ENCODE peak calls at places on chromosomes 1 and 21, in ten cellular contexts. G is tibial artery, N is neural progenitor cell, C is astrocyte of the spinal cord, J is SK-N-SH, H is left ventricle myocardium inferior, K is left lung, B is endothelial cell of umbilical vein, D is gastrocnemius medialis, U is ovary. X is an unnamed sample.

GRCh38 chr1:68321084-68321685 is 88.9 kb upstream of the WLS start:
- DNase-seq in G (peak), N (peak), C (peak), J (peak), H (peak), K (peak), B (peak), D (peak), U (peak), X (no peak)

GRCh38 chr1:92961896-92962752 is 862 bp upstream of the DIPK1A start:
- DNase-seq in G (peak), N (peak), C (peak), J (peak), H (peak), K (no peak), B (peak), D (no peak), U (peak), X (peak)

GRCh38 chr1:78760858-78761257 is 111.2 kb downstream of the IFI44 start:
- DNase-seq in G (no peak), N (no peak), C (peak), J (no peak), H (no peak), K (no peak), B (no peak), D (no peak), U (no peak), X (no peak)

GRCh38 chr1:27603320-27603961 is 503 bp downstream of the AHDC1 start:
- DNase-seq in G (peak), N (peak), C (no peak), J (no peak), H (peak), K (peak), B (peak), D (no peak), U (peak), X (no peak)

GRCh38 chr1:200530551-200531261 is 89.8 kb downstream of the KIF14 start:
- DNase-seq in G (no peak), N (no peak), C (no peak), J (no peak), H (no peak), K (no peak), B (no peak), D (no peak), U (no peak), X (peak)

GRCh38 chr1:169776440-169776839 is 18.3 kb downstream of the METTL18 start:
- DNase-seq in G (no peak), N (no peak), C (no peak), J (no peak), H (no peak), K (no peak), B (no peak), D (no peak), U (no peak), X (no peak)

GRCh38 chr21:32256873-32257620 is 21.8 kb downstream of the MIS18A start:
- DNase-seq in G (peak), N (no peak), C (peak), J (peak), H (peak), K (no peak), B (peak), D (peak), U (peak), X (peak)

GRCh38 chr1:169507413-169507812 is 21.7 kb upstream of the SLC19A2 start:
- DNase-seq in G (no peak), N (no peak), C (no peak), J (no peak), H (no peak), K (no peak), B (no peak), D (no peak), U (no peak), X (no peak)

GRCh38 chr21:45123440-45123839 is 49.1 kb downstream of the ADARB1 start:
- DNase-seq in G (no peak), N (no peak), C (no peak), J (no peak), H (no peak), K (no peak), B (no peak), D (no peak), U (no peak), X (no peak)

GRCh38 chr1:22129501-22130117 is 13.3 kb downstream of the WNT4 start:
- DNase-seq in G (no peak), N (no peak), C (no peak), J (no peak), H (no peak), K (peak), B (no peak), D (no peak), U (no peak), X (no peak)

DNA sequence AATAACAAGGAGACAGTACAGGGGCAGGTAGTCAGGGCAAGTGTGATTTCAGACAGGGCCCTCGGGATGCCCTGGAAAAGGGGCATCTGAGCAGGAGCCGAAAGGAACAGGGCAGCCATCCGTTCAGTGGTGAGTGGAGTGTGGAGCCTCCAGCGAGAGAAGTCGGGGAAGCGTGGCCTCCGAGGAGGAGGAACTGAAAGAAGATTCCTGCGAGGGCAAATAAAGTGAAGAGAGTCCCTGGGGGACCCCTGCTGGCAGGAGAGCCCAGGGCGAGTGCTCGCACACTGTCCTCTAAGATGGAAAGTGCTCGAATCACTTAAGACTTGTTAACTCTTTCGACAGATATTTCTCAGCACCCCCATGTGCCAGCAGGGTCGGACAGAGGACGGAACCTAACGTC is 3.5 kb upstream of the UTS2 start:
- DNase-seq in G (no peak), N (peak), C (no peak), J (no peak), H (no peak), K (no peak), B (no peak), D (no peak), U (no peak), X (no peak)
- TF ChIP-seq CTCF in G (no peak), N (no peak), C (peak), J (no peak), H (no peak), K (no peak), B (no peak), D (no peak), U (no peak), X (no peak)

GRCh38 chr1:159421821-159422220 is 10.2 kb upstream of the OR10J4 start:
- DNase-seq in G (no peak), N (no peak), C (no peak), J (no peak), H (no peak), K (no peak), B (no peak), D (no peak), U (no peak), X (no peak)
- TF ChIP-seq CTCF in G (no peak), N (no peak), C (peak), J (peak), H (no peak), K (no peak), B (no peak), D (no peak), U (no peak), X (no peak)

GRCh38 chr1:232630894-232631195 is 912 bp upstream of the SIPA1L2 start:
- DNase-seq in G (no peak), N (no peak), C (no peak), J (no peak), H (no peak), K (no peak), B (no peak), D (no peak), U (no peak), X (no peak)

GRCh38 chr1:232627645-232628334 is 2.1 kb downstream of the SIPA1L2 start:
- DNase-seq in G (no peak), N (peak), C (peak), J (peak), H (no peak), K (no peak), B (peak), D (no peak), U (no peak), X (no peak)

GRCh38 chr1:232628335-232629214 is 1.4 kb downstream of the SIPA1L2 start:
- DNase-seq in G (no peak), N (peak), C (peak), J (peak), H (no peak), K (no peak), B (peak), D (no peak), U (no peak), X (no peak)

GRCh38 chr1:232629250-232630046 is 485 bp downstream of the SIPA1L2 start:
- DNase-seq in G (peak), N (peak), C (peak), J (peak), H (peak), K (peak), B (peak), D (peak), U (peak), X (peak)

DNA sequence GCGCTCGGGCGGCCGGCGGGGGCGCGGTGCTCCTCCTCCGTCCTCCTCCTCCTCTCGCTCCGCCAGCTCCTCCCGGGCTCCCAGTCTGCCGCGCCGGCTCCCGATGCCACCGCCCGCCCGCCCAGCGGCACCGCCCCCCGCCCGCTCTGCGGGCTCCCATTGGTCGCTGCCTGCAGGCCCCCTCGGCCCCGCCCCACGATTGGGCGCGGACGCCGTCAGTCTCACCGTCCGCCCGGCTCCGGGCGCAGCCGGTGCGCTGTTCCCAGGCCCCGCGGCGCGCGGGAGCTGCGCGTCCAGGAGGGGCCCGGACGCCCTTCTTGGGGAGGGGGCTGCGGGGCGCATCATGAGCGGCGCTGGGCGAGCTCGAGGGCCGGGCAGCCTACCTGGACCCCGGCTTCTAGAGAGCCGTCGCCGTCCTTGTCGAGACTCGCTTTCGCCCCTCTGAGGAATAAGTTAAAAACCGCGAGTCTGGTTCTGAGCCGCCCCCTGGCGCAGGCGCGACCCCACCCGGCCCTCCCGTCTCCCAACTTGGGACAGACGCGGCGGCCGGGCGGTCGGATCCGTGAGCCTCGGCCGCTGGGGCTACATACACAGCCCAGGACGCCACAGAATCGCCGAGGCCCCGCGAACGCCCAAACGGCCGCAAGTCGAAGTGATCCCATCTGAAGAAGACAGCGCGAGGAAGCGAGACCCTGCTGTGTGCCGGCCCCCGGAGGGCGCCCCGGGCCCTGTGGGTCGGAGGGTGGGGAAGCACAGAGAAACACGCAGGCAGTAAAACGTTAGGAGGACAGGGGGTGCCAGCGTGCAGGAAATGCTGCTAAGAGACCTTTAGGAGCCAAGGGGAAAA is at the start of gene SIPA1L2:
- DNase-seq in G (peak), N (peak), C (peak), J (peak), H (peak), K (peak), B (peak), D (peak), U (peak), X (peak)
- TF ChIP-seq CTCF in G (peak), N (peak), C (peak), J (peak), H (peak), K (no peak), B (peak), D (peak), U (peak), X (no peak)

DNA sequence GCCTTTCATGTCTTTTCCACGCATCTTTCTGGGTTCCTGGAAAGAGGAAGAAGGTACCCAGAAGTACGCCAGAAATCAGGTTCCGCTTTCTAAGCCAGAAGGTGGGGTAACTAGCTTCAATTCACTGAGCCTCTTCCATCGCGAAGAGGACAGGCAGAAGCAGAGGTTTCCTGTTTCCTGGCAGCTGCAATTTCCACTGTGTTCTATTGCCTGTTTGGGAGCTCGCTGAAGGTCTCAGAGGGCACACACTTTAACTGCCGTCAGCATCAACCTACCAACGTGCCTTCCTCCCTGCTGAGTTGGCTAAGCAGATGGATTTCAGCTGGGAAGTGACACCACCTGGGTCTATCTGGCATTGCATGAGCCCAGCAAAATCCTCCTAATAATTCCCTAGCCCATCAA is 10.0 kb downstream of the NCF2 start:
- DNase-seq in G (no peak), N (peak), C (no peak), J (no peak), H (no peak), K (no peak), B (peak), D (peak), U (no peak), X (peak)
- TF ChIP-seq CTCF in G (no peak), N (peak), C (peak), J (peak), H (no peak), K (no peak), B (peak), D (no peak), U (no peak), X (no peak)

X was measured in lower leg skin.